ENCODE peak calls at places on chromosomes 16 and 17, in ten cellular contexts. Y is caudate nucleus; U is fibroblast of lung; N is activated CD8-positive, alpha-beta memory T cell treated with anti-CD3 and anti-CD28 coated beads for 1 hour; M is A549; S is Karpas-422; D is CD8-positive, alpha-beta memory T cell; T is lung; F is ovary; A is Caco-2. Z is an unnamed sample.
A peak's percentile ranks its signal among the peaks of the same experiment; 100 is the strongest.

GRCh38 chr17:74744714-74745547 is 3.5 kb upstream of the NHERF1 start:
- DNase-seq in Y (peak; percentile 80), U (peak; percentile 65), N (no peak), M (peak; percentile 70), S (peak; percentile 87), D (peak; percentile 77), T (peak; percentile 90), F (peak; percentile 86), A (peak; percentile 95), Z (peak; percentile 79)

GRCh38 chr17:43549496-43549895 is 3.4 kb upstream of the ETV4 start:
- DNase-seq in Y (no peak), U (no peak), N (no peak), M (no peak), S (no peak), D (no peak), T (no peak), F (no peak), A (no peak), Z (no peak)

GRCh38 chr16:53089434-53090270 is 34.9 kb downstream of the CHD9 start:
- DNase-seq in Y (peak; percentile 24), U (peak; percentile 32), N (no peak), M (no peak), S (no peak), D (no peak), T (no peak), F (no peak), A (no peak), Z (no peak)

GRCh38 chr16:12903325-12904040 is 2.1 kb downstream of the SHISA9 start:
- DNase-seq in Y (peak; percentile 27), U (no peak), N (no peak), M (no peak), S (no peak), D (no peak), T (no peak), F (no peak), A (no peak), Z (no peak)

GRCh38 chr17:79859676-79860615 is 20.7 kb upstream of the CBX4 start:
- DNase-seq in Y (no peak), U (no peak), N (no peak), M (no peak), S (no peak), D (no peak), T (no peak), F (no peak), A (no peak), Z (no peak)

GRCh38 chr17:69597898-69598692 is 183.6 kb downstream of the MAP2K6 start:
- DNase-seq in Y (no peak), U (peak; percentile 34), N (no peak), M (peak; percentile 30), S (no peak), D (no peak), T (no peak), F (no peak), A (no peak), Z (no peak)

GRCh38 chr16:66581246-66581952 is 2.1 kb downstream of the CMTM2 start:
- DNase-seq in Y (no peak), U (peak; percentile 9), N (no peak), M (no peak), S (no peak), D (no peak), T (no peak), F (no peak), A (no peak), Z (no peak)

GRCh38 chr17:12421077-12421476 is 244.6 kb upstream of the MYOCD start:
- DNase-seq in Y (no peak), U (no peak), N (no peak), M (no peak), S (no peak), D (no peak), T (no peak), F (no peak), A (no peak), Z (no peak)

GRCh38 chr17:81902023-81902652 is at the start of gene NPB:
- DNase-seq in Y (no peak), U (no peak), N (no peak), M (no peak), S (no peak), D (no peak), T (no peak), F (peak; percentile 38), A (peak; percentile 30), Z (no peak)

GRCh38 chr17:31274252-31274651 is 22.8 kb downstream of the OMG start:
- DNase-seq in Y (no peak), U (peak; percentile 90), N (no peak), M (peak; percentile 27), S (no peak), D (no peak), T (no peak), F (no peak), A (no peak), Z (no peak)

GRCh38 chr16:83355570-83356218 is 452.1 kb upstream of the HSBP1 start:
- DNase-seq in Y (no peak), U (no peak), N (no peak), M (no peak), S (peak; percentile 59), D (no peak), T (no peak), F (no peak), A (no peak), Z (no peak)

GRCh38 chr17:81309140-81309858 is 14.2 kb upstream of the SLC38A10 start:
- DNase-seq in Y (peak; percentile 9), U (peak; percentile 74), N (no peak), M (peak; percentile 90), S (peak; percentile 68), D (no peak), T (peak; percentile 93), F (no peak), A (peak; percentile 95), Z (no peak)

GRCh38 chr16:61530697-61531096 is 505.5 kb downstream of the CDH8 start:
- DNase-seq in Y (no peak), U (no peak), N (no peak), M (no peak), S (no peak), D (no peak), T (no peak), F (no peak), A (no peak), Z (no peak)

GRCh38 chr17:27453466-27453865 is 2.8 kb upstream of the KSR1 start:
- DNase-seq in Y (no peak), U (no peak), N (no peak), M (no peak), S (no peak), D (no peak), T (no peak), F (no peak), A (no peak), Z (no peak)

GRCh38 chr17:82154881-82155331 is 56.9 kb upstream of the FASN start:
- DNase-seq in Y (no peak), U (no peak), N (no peak), M (no peak), S (no peak), D (no peak), T (no peak), F (no peak), A (no peak), Z (no peak)

GRCh38 chr16:87076950-87077749 is 240.0 kb downstream of the C16orf95 start:
- DNase-seq in Y (peak; percentile 10), U (peak; percentile 59), N (no peak), M (peak; percentile 79), S (peak; percentile 89), D (no peak), T (peak; percentile 36), F (no peak), A (peak; percentile 75), Z (peak; percentile 67)

GRCh38 chr17:2564876-2565275 is 28.6 kb upstream of the PAFAH1B1 start:
- DNase-seq in Y (no peak), U (no peak), N (no peak), M (peak; percentile 77), S (no peak), D (no peak), T (peak; percentile 68), F (no peak), A (peak; percentile 69), Z (no peak)

GRCh38 chr17:48102700-48103378 is 1.6 kb upstream of the CBX1 start:
- DNase-seq in Y (no peak), U (no peak), N (no peak), M (peak; percentile 63), S (peak; percentile 65), D (no peak), T (no peak), F (no peak), A (peak; percentile 60), Z (no peak)

GRCh38 chr17:14143678-14144077 is 74.4 kb downstream of the COX10 start:
- DNase-seq in Y (no peak), U (no peak), N (no peak), M (no peak), S (no peak), D (no peak), T (no peak), F (no peak), A (no peak), Z (no peak)